ENCODE peak calls at places on chromosomes 3 and 15, in ten cellular contexts. B, E, F, W, X, D, G, R, K and C are unnamed samples.

GRCh38 chr3:114584734-114585371 is 291.0 kb downstream of the TIGIT start:
- DNase-seq in D (no peak), F (no peak), E (no peak), B (no peak), K (no peak), W (peak; percentile 24), R (no peak), G (no peak), X (peak; percentile 27), C (no peak)

GRCh38 chr3:757711-758110 is 335.1 kb upstream of the CNTN6 start:
- DNase-seq in E (no peak), B (no peak), D (no peak), W (no peak), F (no peak), K (no peak), G (no peak), R (no peak), X (no peak), C (no peak)

GRCh38 chr15:66004618-66005262 is 135.4 kb downstream of the RAB11A start:
- DNase-seq in B (no peak), K (peak; percentile 55), D (peak; percentile 44), F (peak; percentile 55), E (no peak), W (no peak), X (no peak), G (no peak), R (no peak), C (peak; percentile 37)

GRCh38 chr15:91515188-91515754 is 338.2 kb upstream of the SLCO3A1 start:
- DNase-seq in G (no peak), X (no peak), W (peak; percentile 67), E (peak; percentile 68), F (peak; percentile 51), R (no peak), K (no peak), B (peak; percentile 37), D (peak; percentile 58), C (no peak)

GRCh38 chr3:119316313-119316670 is 22.1 kb downstream of the ARHGAP31 start:
- DNase-seq in X (no peak), K (no peak), G (no peak), R (no peak), W (no peak), E (no peak), F (no peak), D (no peak), B (no peak), C (no peak)

GRCh38 chr15:57903626-57904025 is 161.9 kb downstream of the ALDH1A2 start:
- DNase-seq in B (no peak), X (no peak), W (no peak), R (no peak), E (no peak), G (no peak), F (no peak), D (no peak), K (no peak), C (no peak)

GRCh38 chr3:65126527-65127440 is 439.0 kb upstream of the ADAMTS9 start:
- DNase-seq in B (peak; percentile 23), K (no peak), F (no peak), X (no peak), W (no peak), G (no peak), E (no peak), R (no peak), D (peak; percentile 70), C (no peak)

GRCh38 chr3:61018807-61019206 is 232.4 kb downstream of the FHIT start:
- DNase-seq in B (no peak), E (no peak), D (no peak), F (no peak), G (no peak), X (no peak), W (no peak), R (no peak), K (no peak), C (no peak)

GRCh38 chr3:7545334-7545733 is 684.4 kb downstream of the GRM7 start:
- DNase-seq in K (no peak), D (peak; percentile 21), X (no peak), G (no peak), F (no peak), R (no peak), W (no peak), E (no peak), B (no peak), C (no peak)

GRCh38 chr3:7547826-7548225 is 686.9 kb downstream of the GRM7 start:
- DNase-seq in R (no peak), X (no peak), F (no peak), W (peak; percentile 39), B (no peak), K (no peak), E (no peak), D (no peak), G (no peak), C (no peak)

GRCh38 chr3:7546219-7546618 is 685.3 kb downstream of the GRM7 start:
- DNase-seq in D (peak; percentile 80), R (no peak), K (no peak), F (peak; percentile 13), G (no peak), E (no peak), X (no peak), W (no peak), B (no peak), C (no peak)

GRCh38 chr3:7543294-7543693 is 682.4 kb downstream of the GRM7 start:
- DNase-seq in X (no peak), F (no peak), K (no peak), B (no peak), G (no peak), E (no peak), R (no peak), W (no peak), D (no peak), C (no peak)
- TF ChIP-seq CTCF in X (no peak), F (no peak), K (no peak), B (no peak), G (no peak), E (no peak), R (no peak), W (no peak), D (peak; percentile 27), C (no peak)

GRCh38 chr3:126941721-126942270 is 41.1 kb upstream of the PLXNA1 start:
- DNase-seq in G (no peak), F (no peak), B (no peak), R (peak; percentile 5), X (no peak), W (no peak), E (no peak), K (no peak), D (no peak), C (no peak)

GRCh38 chr3:126936853-126937395 is 46.0 kb upstream of the PLXNA1 start:
- DNase-seq in W (peak; percentile 12), F (no peak), E (no peak), B (no peak), R (no peak), G (no peak), K (no peak), X (no peak), D (no peak), C (no peak)

GRCh38 chr3:126937533-126938432 is 45.1 kb upstream of the PLXNA1 start:
- DNase-seq in F (no peak), K (no peak), B (no peak), G (no peak), R (no peak), W (peak; percentile 18), E (no peak), D (no peak), X (no peak), C (no peak)

GRCh38 chr3:126938520-126939346 is 44.2 kb upstream of the PLXNA1 start:
- DNase-seq in K (no peak), R (no peak), D (no peak), W (peak; percentile 12), G (no peak), F (no peak), E (no peak), B (no peak), X (no peak), C (no peak)

DNA sequence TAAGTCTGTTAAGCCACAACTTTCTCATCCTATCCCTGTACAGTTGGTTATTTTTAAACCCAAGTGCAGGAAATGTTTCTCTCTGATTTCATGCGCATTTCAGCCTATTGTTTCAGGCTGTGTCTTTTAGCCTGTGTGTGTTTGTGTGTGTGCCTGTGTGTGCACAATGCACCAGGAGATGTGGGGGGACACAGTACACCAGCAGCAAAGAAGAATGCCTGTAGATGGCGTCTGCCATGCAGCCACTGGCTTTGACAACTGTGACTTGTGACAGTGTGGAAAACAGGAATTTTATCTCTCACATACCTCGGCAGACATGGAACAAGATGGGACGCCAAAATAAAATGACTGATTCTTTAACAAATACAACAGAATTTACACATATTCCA is 43.6 kb upstream of the PLXNA1 start:
- DNase-seq in F (no peak), D (no peak), W (no peak), B (no peak), E (no peak), G (no peak), K (no peak), X (no peak), R (peak; percentile 6), C (no peak)
- TF ChIP-seq CTCF in F (no peak), D (peak; percentile 40), W (no peak), B (no peak), E (no peak), G (no peak), K (peak; percentile 13), X (no peak), R (no peak), C (no peak)

DNA sequence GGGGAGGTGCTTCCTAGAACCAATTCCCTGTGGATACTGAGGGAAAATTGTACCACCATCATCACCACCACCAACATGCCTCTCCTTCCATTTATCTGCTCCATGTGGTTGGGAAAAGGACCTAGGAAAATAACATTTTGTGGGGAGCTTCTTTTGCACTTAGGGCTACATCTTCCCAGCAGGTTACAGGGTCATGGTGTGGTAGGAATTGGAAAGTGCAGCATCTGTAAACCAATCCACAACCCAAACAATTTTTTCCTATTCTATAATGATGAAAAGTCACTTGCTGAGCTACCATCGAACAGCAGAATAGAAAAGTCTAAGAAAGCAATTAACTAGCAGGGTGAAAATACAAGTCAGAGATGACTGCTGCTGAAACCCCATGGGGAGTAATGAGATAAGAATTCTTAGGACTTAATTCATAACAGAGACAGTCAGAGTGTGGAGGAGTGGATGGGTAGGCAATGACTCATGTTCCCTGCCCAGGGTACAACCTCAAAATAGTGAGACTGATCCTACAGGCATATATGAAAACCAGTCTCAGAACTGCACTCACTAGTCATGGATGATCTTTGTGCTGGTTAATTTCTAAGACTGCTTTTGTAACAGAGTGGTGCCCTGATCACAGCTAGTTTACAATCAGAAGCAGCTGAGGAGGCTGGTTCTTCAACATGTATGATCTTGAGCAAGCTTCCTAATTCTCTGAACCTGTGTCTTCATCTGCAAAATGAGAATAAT is 38.1 kb upstream of the LEKR1 start:
- DNase-seq in X (no peak), F (peak; percentile 17), D (peak; percentile 93), K (peak; percentile 32), E (no peak), W (no peak), B (peak; percentile 72), G (no peak), R (no peak), C (peak; percentile 55)
- TF ChIP-seq CTCF in X (no peak), F (no peak), D (no peak), K (no peak), E (no peak), W (no peak), B (peak; percentile 7), G (no peak), R (no peak), C (no peak)

GRCh38 chr3:188007897-188008296 is 146.1 kb upstream of the LPP start:
- DNase-seq in G (no peak), W (no peak), D (no peak), F (no peak), K (no peak), R (peak; percentile 74), X (no peak), E (peak; percentile 53), B (no peak), C (no peak)

GRCh38 chr3:188008582-188009213 is 145.3 kb upstream of the LPP start:
- DNase-seq in G (no peak), R (no peak), B (no peak), F (no peak), X (no peak), E (no peak), W (no peak), D (no peak), K (no peak), C (no peak)

GRCh38 chr3:188010478-188010877 is 143.5 kb upstream of the LPP start:
- DNase-seq in G (no peak), D (no peak), K (no peak), F (no peak), W (no peak), E (no peak), X (no peak), R (no peak), B (no peak), C (no peak)

GRCh38 chr3:188003188-188004171 is 150.5 kb upstream of the LPP start:
- DNase-seq in W (no peak), X (no peak), K (no peak), E (no peak), R (no peak), B (no peak), D (no peak), G (peak; percentile 35), F (peak; percentile 62), C (no peak)

DNA sequence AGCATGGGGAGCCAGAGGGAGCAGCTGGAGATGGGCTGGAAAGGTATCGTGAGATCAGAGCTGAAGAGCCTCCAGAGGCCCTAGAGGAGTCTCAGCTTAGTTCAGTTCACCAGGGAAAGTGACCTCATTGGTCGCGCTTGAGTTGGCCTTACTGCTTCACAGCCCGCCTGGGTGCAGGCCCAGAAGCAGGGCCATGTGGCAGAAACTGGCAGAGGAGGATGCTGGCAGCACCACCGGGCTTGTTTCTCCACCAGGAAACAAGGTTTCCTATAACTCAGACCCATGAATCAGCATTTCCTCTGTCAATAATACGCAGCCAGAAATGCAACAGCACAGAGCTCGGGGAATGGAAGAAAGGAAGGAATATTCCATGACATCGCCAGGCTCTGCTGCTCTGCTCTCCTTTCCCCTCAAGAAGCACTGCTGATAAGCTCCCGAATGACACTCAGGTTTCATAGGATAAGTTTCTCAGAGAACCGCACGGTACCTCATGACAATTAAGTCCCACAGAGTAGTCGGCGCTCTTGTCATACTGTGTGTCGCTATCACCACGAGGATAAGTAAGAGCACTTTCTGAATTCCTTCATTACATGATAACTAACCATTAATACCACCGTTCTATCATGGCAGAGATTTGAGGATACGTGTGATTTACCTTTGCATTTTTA is 147.1 kb upstream of the LPP start:
- DNase-seq in E (peak; percentile 94), R (no peak), W (no peak), B (no peak), F (no peak), D (no peak), G (peak; percentile 63), K (no peak), X (no peak), C (no peak)
- TF ChIP-seq CTCF in E (no peak), R (no peak), W (no peak), B (no peak), F (no peak), D (no peak), G (no peak), K (no peak), X (no peak), C (no peak)